ENCODE peak calls at places on chromosomes 7 and 10, in six cellular contexts. One of them, this sample, is unnamed.

GRCh38 chr10:92079003-92079402 is 155.4 kb downstream of the BTAF1 start:
- DNase-seq in left ventricle myocardium superior: no peak
- DNase-seq in GM23248: no peak
- DNase-seq in fibroblast of the aortic adventitia: no peak
- DNase-seq in AML-193: no peak
- DNase-seq in HTR-8/SVneo: no peak
- DNase-seq in this sample: no peak

GRCh38 chr7:117186218-117186617 is 136.6 kb downstream of the WNT2 start:
- DNase-seq in left ventricle myocardium superior: no peak
- DNase-seq in GM23248: no peak
- DNase-seq in fibroblast of the aortic adventitia: peak; percentile 66
- DNase-seq in AML-193: no peak
- DNase-seq in HTR-8/SVneo: no peak
- DNase-seq in this sample: no peak

GRCh38 chr7:45052011-45052410 is 36.8 kb downstream of the NACAD start:
- DNase-seq in left ventricle myocardium superior: no peak
- DNase-seq in GM23248: no peak
- DNase-seq in fibroblast of the aortic adventitia: no peak
- DNase-seq in AML-193: no peak
- DNase-seq in HTR-8/SVneo: no peak
- DNase-seq in this sample: no peak

GRCh38 chr10:96556003-96556402 is 30.8 kb downstream of the TM9SF3 start:
- DNase-seq in left ventricle myocardium superior: no peak
- DNase-seq in GM23248: peak; percentile 43
- DNase-seq in fibroblast of the aortic adventitia: peak; percentile 11
- DNase-seq in AML-193: peak; percentile 2
- DNase-seq in HTR-8/SVneo: no peak
- DNase-seq in this sample: no peak

GRCh38 chr7:85030893-85031292 is 156.0 kb downstream of the SEMA3D start:
- DNase-seq in left ventricle myocardium superior: no peak
- DNase-seq in GM23248: peak; percentile 80
- DNase-seq in fibroblast of the aortic adventitia: peak; percentile 81
- DNase-seq in AML-193: peak; percentile 40
- DNase-seq in HTR-8/SVneo: peak; percentile 17
- DNase-seq in this sample: peak; percentile 31

GRCh38 chr10:85048644-85049043 is 720.3 kb downstream of the CCSER2 start:
- DNase-seq in left ventricle myocardium superior: no peak
- DNase-seq in GM23248: no peak
- DNase-seq in fibroblast of the aortic adventitia: no peak
- DNase-seq in AML-193: no peak
- DNase-seq in HTR-8/SVneo: no peak
- DNase-seq in this sample: no peak

GRCh38 chr10:5468262-5469106 is 30.9 kb downstream of the CALML5 start:
- DNase-seq in left ventricle myocardium superior: no peak
- DNase-seq in GM23248: no peak
- DNase-seq in fibroblast of the aortic adventitia: no peak
- DNase-seq in AML-193: no peak
- DNase-seq in HTR-8/SVneo: no peak
- DNase-seq in this sample: no peak

GRCh38 chr10:24456319-24456718 is 247.4 kb downstream of the KIAA1217 start:
- DNase-seq in left ventricle myocardium superior: no peak
- DNase-seq in GM23248: peak; percentile 98
- DNase-seq in fibroblast of the aortic adventitia: peak; percentile 82
- DNase-seq in AML-193: no peak
- DNase-seq in HTR-8/SVneo: no peak
- DNase-seq in this sample: no peak

GRCh38 chr10:70943249-70943648 is 54.9 kb upstream of the PCBD1 start:
- DNase-seq in left ventricle myocardium superior: no peak
- DNase-seq in GM23248: no peak
- DNase-seq in fibroblast of the aortic adventitia: no peak
- DNase-seq in AML-193: no peak
- DNase-seq in HTR-8/SVneo: no peak
- DNase-seq in this sample: no peak

GRCh38 chr7:142711722-142712616 is 37.3 kb upstream of the PRSS1 start:
- DNase-seq in left ventricle myocardium superior: no peak
- DNase-seq in GM23248: peak; percentile 48
- DNase-seq in fibroblast of the aortic adventitia: peak; percentile 52
- DNase-seq in AML-193: peak; percentile 25
- DNase-seq in HTR-8/SVneo: no peak
- DNase-seq in this sample: peak; percentile 15

GRCh38 chr10:48625013-48625412 is 20.1 kb upstream of the ARHGAP22 start:
- DNase-seq in left ventricle myocardium superior: no peak
- DNase-seq in GM23248: peak; percentile 72
- DNase-seq in fibroblast of the aortic adventitia: no peak
- DNase-seq in AML-193: no peak
- DNase-seq in HTR-8/SVneo: no peak
- DNase-seq in this sample: no peak

GRCh38 chr10:116109481-116109880 is 163.5 kb downstream of the GFRA1 start:
- DNase-seq in left ventricle myocardium superior: no peak
- DNase-seq in GM23248: no peak
- DNase-seq in fibroblast of the aortic adventitia: no peak
- DNase-seq in AML-193: no peak
- DNase-seq in HTR-8/SVneo: no peak
- DNase-seq in this sample: no peak

GRCh38 chr7:64101943-64102655 is 56.9 kb downstream of the ZNF727 start:
- DNase-seq in left ventricle myocardium superior: no peak
- DNase-seq in GM23248: no peak
- DNase-seq in fibroblast of the aortic adventitia: no peak
- DNase-seq in AML-193: no peak
- DNase-seq in HTR-8/SVneo: no peak
- DNase-seq in this sample: no peak

GRCh38 chr10:8321990-8322389 is 267.5 kb downstream of the GATA3 start:
- DNase-seq in left ventricle myocardium superior: no peak
- DNase-seq in GM23248: no peak
- DNase-seq in fibroblast of the aortic adventitia: no peak
- DNase-seq in AML-193: no peak
- DNase-seq in HTR-8/SVneo: no peak
- DNase-seq in this sample: no peak

GRCh38 chr10:79422178-79422892 is 23.1 kb downstream of the ZCCHC24 start:
- DNase-seq in left ventricle myocardium superior: peak; percentile 70
- DNase-seq in GM23248: peak; percentile 96
- DNase-seq in fibroblast of the aortic adventitia: peak; percentile 96
- DNase-seq in AML-193: no peak
- DNase-seq in HTR-8/SVneo: peak; percentile 71
- DNase-seq in this sample: peak; percentile 91

This sample was measured in HFF-Myc.